ENCODE peak calls at places on chromosomes 11 and 22, in ten cellular contexts. One of them, this sample, is unnamed.

GRCh38 chr11:76850815-76851214 is 9.9 kb upstream of the ACER3 start:
- DNase-seq in dorsolateral prefrontal cortex: peak
- DNase-seq in MCF 10A: no peak
- DNase-seq in GM12865: no peak
- DNase-seq in lower lobe of right lung: no peak
- DNase-seq in WERI-Rb-1: no peak
- DNase-seq in heart right ventricle: peak
- DNase-seq in Calu3: no peak
- DNase-seq in bronchial epithelial cell: no peak
- DNase-seq in astrocyte of the spinal cord: no peak
- DNase-seq in this sample: no peak

GRCh38 chr11:8746575-8746974 is 64.0 kb downstream of the RPL27A start:
- DNase-seq in bronchial epithelial cell: no peak
- DNase-seq in MCF 10A: no peak
- DNase-seq in dorsolateral prefrontal cortex: no peak
- DNase-seq in WERI-Rb-1: no peak
- DNase-seq in GM12865: no peak
- DNase-seq in astrocyte of the spinal cord: no peak
- DNase-seq in Calu3: no peak
- DNase-seq in heart right ventricle: no peak
- DNase-seq in lower lobe of right lung: no peak
- DNase-seq in this sample: no peak

GRCh38 chr11:19200410-19201201 is 1.2 kb downstream of the CSRP3 start:
- DNase-seq in WERI-Rb-1: no peak
- DNase-seq in bronchial epithelial cell: peak
- DNase-seq in dorsolateral prefrontal cortex: no peak
- DNase-seq in lower lobe of right lung: no peak
- DNase-seq in GM12865: no peak
- DNase-seq in astrocyte of the spinal cord: peak
- DNase-seq in MCF 10A: peak
- DNase-seq in heart right ventricle: no peak
- DNase-seq in Calu3: peak
- DNase-seq in this sample: no peak

GRCh38 chr11:33564856-33565453 is 135.7 kb downstream of the C11orf91 start:
- DNase-seq in heart right ventricle: no peak
- DNase-seq in astrocyte of the spinal cord: no peak
- DNase-seq in Calu3: no peak
- DNase-seq in MCF 10A: no peak
- DNase-seq in lower lobe of right lung: no peak
- DNase-seq in dorsolateral prefrontal cortex: no peak
- DNase-seq in GM12865: no peak
- DNase-seq in bronchial epithelial cell: no peak
- DNase-seq in WERI-Rb-1: no peak
- DNase-seq in this sample: no peak

GRCh38 chr22:26632422-26633155 is 10.8 kb downstream of the CRYBA4 start:
- DNase-seq in WERI-Rb-1: no peak
- DNase-seq in dorsolateral prefrontal cortex: no peak
- DNase-seq in GM12865: no peak
- DNase-seq in Calu3: no peak
- DNase-seq in lower lobe of right lung: no peak
- DNase-seq in MCF 10A: no peak
- DNase-seq in heart right ventricle: no peak
- DNase-seq in bronchial epithelial cell: no peak
- DNase-seq in astrocyte of the spinal cord: no peak
- DNase-seq in this sample: no peak

GRCh38 chr11:132549001-132549400 is 983.3 kb downstream of the OPCML start:
- DNase-seq in MCF 10A: no peak
- DNase-seq in bronchial epithelial cell: no peak
- DNase-seq in GM12865: no peak
- DNase-seq in astrocyte of the spinal cord: no peak
- DNase-seq in WERI-Rb-1: no peak
- DNase-seq in lower lobe of right lung: no peak
- DNase-seq in heart right ventricle: no peak
- DNase-seq in dorsolateral prefrontal cortex: no peak
- DNase-seq in Calu3: no peak
- DNase-seq in this sample: no peak

GRCh38 chr11:20112291-20113146 is 47.8 kb downstream of the DBX1 start:
- DNase-seq in MCF 10A: peak
- DNase-seq in WERI-Rb-1: no peak
- DNase-seq in lower lobe of right lung: no peak
- DNase-seq in GM12865: no peak
- DNase-seq in Calu3: peak
- DNase-seq in astrocyte of the spinal cord: peak
- DNase-seq in dorsolateral prefrontal cortex: peak
- DNase-seq in heart right ventricle: peak
- DNase-seq in bronchial epithelial cell: peak
- DNase-seq in this sample: no peak

GRCh38 chr11:1028616-1029015 is 7.9 kb downstream of the MUC6 start:
- DNase-seq in Calu3: no peak
- DNase-seq in heart right ventricle: no peak
- DNase-seq in dorsolateral prefrontal cortex: no peak
- DNase-seq in lower lobe of right lung: no peak
- DNase-seq in bronchial epithelial cell: no peak
- DNase-seq in WERI-Rb-1: no peak
- DNase-seq in GM12865: no peak
- DNase-seq in MCF 10A: no peak
- DNase-seq in astrocyte of the spinal cord: no peak
- DNase-seq in this sample: no peak

GRCh38 chr22:26811717-26811992 is 154.3 kb downstream of the MIAT start:
- DNase-seq in lower lobe of right lung: no peak
- DNase-seq in Calu3: no peak
- DNase-seq in bronchial epithelial cell: no peak
- DNase-seq in astrocyte of the spinal cord: no peak
- DNase-seq in heart right ventricle: no peak
- DNase-seq in dorsolateral prefrontal cortex: no peak
- DNase-seq in GM12865: no peak
- DNase-seq in WERI-Rb-1: no peak
- DNase-seq in MCF 10A: no peak
- DNase-seq in this sample: no peak

GRCh38 chr11:33802414-33802950 is 28.2 kb upstream of the FBXO3 start:
- DNase-seq in astrocyte of the spinal cord: peak
- DNase-seq in bronchial epithelial cell: peak
- DNase-seq in MCF 10A: peak
- DNase-seq in heart right ventricle: peak
- DNase-seq in Calu3: peak
- DNase-seq in GM12865: peak
- DNase-seq in dorsolateral prefrontal cortex: peak
- DNase-seq in lower lobe of right lung: no peak
- DNase-seq in WERI-Rb-1: peak
- DNase-seq in this sample: no peak

GRCh38 chr22:45164217-45165123 is 745 bp downstream of the NUP50 start:
- DNase-seq in Calu3: peak
- DNase-seq in dorsolateral prefrontal cortex: peak
- DNase-seq in bronchial epithelial cell: no peak
- DNase-seq in astrocyte of the spinal cord: no peak
- DNase-seq in GM12865: peak
- DNase-seq in heart right ventricle: peak
- DNase-seq in lower lobe of right lung: peak
- DNase-seq in MCF 10A: no peak
- DNase-seq in WERI-Rb-1: peak
- DNase-seq in this sample: no peak

GRCh38 chr11:14905104-14906033 is 13.3 kb upstream of the CYP2R1 start:
- DNase-seq in astrocyte of the spinal cord: peak
- DNase-seq in MCF 10A: no peak
- DNase-seq in bronchial epithelial cell: no peak
- DNase-seq in dorsolateral prefrontal cortex: peak
- DNase-seq in Calu3: no peak
- DNase-seq in GM12865: peak
- DNase-seq in WERI-Rb-1: no peak
- DNase-seq in heart right ventricle: peak
- DNase-seq in lower lobe of right lung: peak
- DNase-seq in this sample: peak

GRCh38 chr11:11857769-11858168 is 16.0 kb downstream of the USP47 start:
- DNase-seq in Calu3: peak
- DNase-seq in astrocyte of the spinal cord: no peak
- DNase-seq in WERI-Rb-1: no peak
- DNase-seq in heart right ventricle: no peak
- DNase-seq in bronchial epithelial cell: no peak
- DNase-seq in GM12865: no peak
- DNase-seq in lower lobe of right lung: no peak
- DNase-seq in dorsolateral prefrontal cortex: no peak
- DNase-seq in MCF 10A: no peak
- DNase-seq in this sample: no peak

GRCh38 chr11:1978865-1979473 is 18.7 kb downstream of the H19 start:
- DNase-seq in WERI-Rb-1: no peak
- DNase-seq in Calu3: no peak
- DNase-seq in heart right ventricle: no peak
- DNase-seq in astrocyte of the spinal cord: no peak
- DNase-seq in bronchial epithelial cell: no peak
- DNase-seq in lower lobe of right lung: peak
- DNase-seq in GM12865: no peak
- DNase-seq in dorsolateral prefrontal cortex: no peak
- DNase-seq in MCF 10A: no peak
- DNase-seq in this sample: no peak

GRCh38 chr22:30263883-30264282 is 2.8 kb downstream of the OSM start:
- DNase-seq in dorsolateral prefrontal cortex: no peak
- DNase-seq in lower lobe of right lung: no peak
- DNase-seq in heart right ventricle: no peak
- DNase-seq in astrocyte of the spinal cord: no peak
- DNase-seq in bronchial epithelial cell: no peak
- DNase-seq in WERI-Rb-1: no peak
- DNase-seq in MCF 10A: no peak
- DNase-seq in Calu3: no peak
- DNase-seq in GM12865: no peak
- DNase-seq in this sample: no peak

GRCh38 chr11:96168623-96169022 is 174.4 kb downstream of the MAML2 start:
- DNase-seq in dorsolateral prefrontal cortex: no peak
- DNase-seq in lower lobe of right lung: no peak
- DNase-seq in GM12865: no peak
- DNase-seq in bronchial epithelial cell: peak
- DNase-seq in astrocyte of the spinal cord: peak
- DNase-seq in Calu3: peak
- DNase-seq in heart right ventricle: no peak
- DNase-seq in WERI-Rb-1: no peak
- DNase-seq in MCF 10A: peak
- DNase-seq in this sample: no peak

GRCh38 chr11:40293655-40294342 is 1165.7 kb downstream of the LRRC4C start:
- DNase-seq in WERI-Rb-1: peak
- DNase-seq in GM12865: peak
- DNase-seq in astrocyte of the spinal cord: peak
- DNase-seq in lower lobe of right lung: peak
- DNase-seq in heart right ventricle: peak
- DNase-seq in dorsolateral prefrontal cortex: peak
- DNase-seq in Calu3: peak
- DNase-seq in bronchial epithelial cell: peak
- DNase-seq in MCF 10A: peak
- DNase-seq in this sample: peak
- TF ChIP-seq CTCF in WERI-Rb-1: peak
- TF ChIP-seq CTCF in GM12865: peak
- TF ChIP-seq CTCF in astrocyte of the spinal cord: peak
- TF ChIP-seq CTCF in lower lobe of right lung: peak
- TF ChIP-seq CTCF in heart right ventricle: peak
- TF ChIP-seq CTCF in dorsolateral prefrontal cortex: peak
- TF ChIP-seq CTCF in Calu3: no peak
- TF ChIP-seq CTCF in bronchial epithelial cell: peak
- TF ChIP-seq CTCF in MCF 10A: peak
- TF ChIP-seq CTCF in this sample: peak

DNA sequence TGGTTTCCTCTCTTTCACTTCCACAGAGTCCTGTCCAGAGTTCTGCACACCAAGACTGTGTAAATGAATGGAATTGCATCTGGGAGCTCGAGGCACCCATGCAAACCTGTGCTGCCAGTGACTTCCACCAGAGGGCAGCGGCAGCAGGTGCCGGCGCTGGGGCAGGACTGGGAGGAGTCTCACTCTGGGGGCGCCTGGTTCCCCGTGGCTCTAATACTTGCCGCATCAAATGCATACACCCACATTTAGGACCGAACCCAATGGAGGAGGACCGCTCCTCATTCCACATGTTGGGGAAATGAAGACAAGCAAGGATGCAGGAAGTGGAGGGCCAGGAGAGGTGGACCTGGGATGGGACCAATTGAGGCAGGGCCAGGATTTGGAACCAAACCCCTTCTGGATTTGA is 1.1 kb upstream of the CD6 start:
- DNase-seq in dorsolateral prefrontal cortex: peak
- DNase-seq in GM12865: peak
- DNase-seq in heart right ventricle: peak
- DNase-seq in astrocyte of the spinal cord: peak
- DNase-seq in WERI-Rb-1: peak
- DNase-seq in MCF 10A: peak
- DNase-seq in bronchial epithelial cell: peak
- DNase-seq in Calu3: peak
- DNase-seq in lower lobe of right lung: peak
- DNase-seq in this sample: no peak
- TF ChIP-seq CTCF in dorsolateral prefrontal cortex: peak
- TF ChIP-seq CTCF in GM12865: peak
- TF ChIP-seq CTCF in heart right ventricle: peak
- TF ChIP-seq CTCF in astrocyte of the spinal cord: peak
- TF ChIP-seq CTCF in WERI-Rb-1: peak
- TF ChIP-seq CTCF in MCF 10A: peak
- TF ChIP-seq CTCF in bronchial epithelial cell: peak
- TF ChIP-seq CTCF in Calu3: peak
- TF ChIP-seq CTCF in lower lobe of right lung: peak
- TF ChIP-seq CTCF in this sample: peak

DNA sequence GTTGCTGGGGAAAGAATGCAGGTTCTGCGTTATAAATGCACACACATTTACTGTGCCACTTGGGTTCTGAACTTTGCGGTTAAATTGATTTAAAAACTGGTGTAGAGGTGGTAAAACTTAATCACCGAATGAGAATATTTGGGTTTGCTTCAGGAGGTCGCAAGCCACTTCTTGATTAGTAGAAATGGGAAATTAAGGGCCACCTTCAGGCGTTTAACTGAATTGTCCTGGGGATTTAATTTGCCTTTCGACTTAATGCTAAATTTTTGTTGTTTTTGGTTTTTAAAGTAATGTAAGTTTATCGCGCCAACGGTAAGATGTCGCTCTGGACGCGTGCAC is 460 bp upstream of the NCR3LG1 start:
- DNase-seq in astrocyte of the spinal cord: no peak
- DNase-seq in heart right ventricle: no peak
- DNase-seq in Calu3: no peak
- DNase-seq in dorsolateral prefrontal cortex: no peak
- DNase-seq in WERI-Rb-1: no peak
- DNase-seq in lower lobe of right lung: no peak
- DNase-seq in bronchial epithelial cell: no peak
- DNase-seq in MCF 10A: no peak
- DNase-seq in GM12865: no peak
- DNase-seq in this sample: no peak
- TF ChIP-seq CTCF in astrocyte of the spinal cord: no peak
- TF ChIP-seq CTCF in heart right ventricle: peak
- TF ChIP-seq CTCF in Calu3: no peak
- TF ChIP-seq CTCF in dorsolateral prefrontal cortex: no peak
- TF ChIP-seq CTCF in WERI-Rb-1: no peak
- TF ChIP-seq CTCF in lower lobe of right lung: peak
- TF ChIP-seq CTCF in bronchial epithelial cell: no peak
- TF ChIP-seq CTCF in MCF 10A: no peak
- TF ChIP-seq CTCF in GM12865: no peak
- TF ChIP-seq CTCF in this sample: no peak

DNA sequence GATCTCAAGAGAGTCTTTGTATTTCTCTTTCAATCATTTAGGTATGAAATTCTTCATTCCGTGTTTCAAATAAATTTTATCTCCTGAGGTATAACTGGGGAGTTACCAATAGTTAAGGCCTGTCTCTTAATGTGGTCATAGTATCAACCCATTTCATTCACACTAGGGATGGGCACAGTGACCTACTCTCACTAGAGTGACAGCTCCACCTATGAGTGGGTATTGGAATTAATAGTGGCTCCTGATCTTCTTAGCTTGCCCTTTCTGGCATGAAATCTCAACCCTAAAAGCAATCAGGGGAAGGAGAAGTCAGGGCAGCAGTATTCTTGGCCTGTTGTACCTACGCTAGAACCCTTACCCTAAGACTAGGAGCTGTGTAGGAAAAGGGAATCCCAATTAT is 507.7 kb downstream of the FAM181B start:
- DNase-seq in astrocyte of the spinal cord: no peak
- DNase-seq in MCF 10A: peak
- DNase-seq in WERI-Rb-1: no peak
- DNase-seq in dorsolateral prefrontal cortex: no peak
- DNase-seq in bronchial epithelial cell: no peak
- DNase-seq in Calu3: no peak
- DNase-seq in GM12865: no peak
- DNase-seq in heart right ventricle: no peak
- DNase-seq in lower lobe of right lung: no peak
- DNase-seq in this sample: no peak
- TF ChIP-seq CTCF in astrocyte of the spinal cord: no peak
- TF ChIP-seq CTCF in MCF 10A: no peak
- TF ChIP-seq CTCF in WERI-Rb-1: peak
- TF ChIP-seq CTCF in dorsolateral prefrontal cortex: no peak
- TF ChIP-seq CTCF in bronchial epithelial cell: no peak
- TF ChIP-seq CTCF in Calu3: no peak
- TF ChIP-seq CTCF in GM12865: no peak
- TF ChIP-seq CTCF in heart right ventricle: no peak
- TF ChIP-seq CTCF in lower lobe of right lung: no peak
- TF ChIP-seq CTCF in this sample: no peak

This sample was measured in D721Med.